ENCODE peak calls at places on chromosomes 2 and 18, in five cellular contexts. H is cardiac fibroblast, F is fibroblast of the aortic adventitia, K is nephron progenitor cell, P is astrocyte of the spinal cord. Y is an unnamed sample.

GRCh38 chr2:109238580-109238979 is 109.6 kb downstream of the SH3RF3 start:
- DNase-seq in K (no peak), H (peak), F (peak), P (peak), Y (peak)

GRCh38 chr18:59959079-59959478 is 59.3 kb downstream of the PMAIP1 start:
- DNase-seq in H (no peak), P (no peak), K (no peak), F (no peak), Y (peak)

GRCh38 chr2:207504513-207505171 is 25.1 kb upstream of the CREB1 start:
- DNase-seq in F (peak), K (peak), P (peak), H (peak), Y (no peak)

GRCh38 chr2:227248876-227249275 is 76.2 kb upstream of the MFF start:
- DNase-seq in K (no peak), F (no peak), H (no peak), P (no peak), Y (no peak)

GRCh38 chr2:205187731-205188130 is 494.6 kb upstream of the NRP2 start:
- DNase-seq in K (no peak), F (peak), P (peak), H (peak), Y (no peak)

GRCh38 chr2:200419325-200419724 is 90.5 kb downstream of the KCTD18 start:
- DNase-seq in P (no peak), H (no peak), K (no peak), F (no peak), Y (no peak)

GRCh38 chr2:138827426-138828054 is 47.4 kb upstream of the NXPH2 start:
- DNase-seq in H (peak), K (peak), P (peak), F (peak), Y (peak)

GRCh38 chr2:45578056-45578843 is 32.8 kb downstream of the SRBD1 start:
- DNase-seq in F (peak), K (peak), P (peak), H (peak), Y (peak)

GRCh38 chr2:26580151-26580550 is 61.0 kb downstream of the CIB4 start:
- DNase-seq in K (no peak), H (no peak), F (no peak), P (no peak), Y (no peak)

GRCh38 chr2:226215902-226216503 is 583.6 kb downstream of the IRS1 start:
- DNase-seq in K (peak), H (peak), P (peak), F (peak), Y (peak)

GRCh38 chr2:23619941-23620340 is 235.0 kb downstream of the KLHL29 start:
- DNase-seq in F (no peak), H (no peak), K (no peak), P (no peak), Y (no peak)

GRCh38 chr2:235543126-235543750 is 49.4 kb downstream of the AGAP1 start:
- DNase-seq in F (no peak), P (no peak), K (no peak), H (no peak), Y (peak)

GRCh38 chr18:79191418-79191817 is 122.2 kb downstream of the ATP9B start:
- DNase-seq in F (no peak), H (no peak), K (no peak), P (no peak), Y (no peak)

GRCh38 chr2:187319441-187320108 is 128.5 kb downstream of the CALCRL start:
- DNase-seq in K (no peak), F (peak), H (peak), P (peak), Y (peak)

DNA sequence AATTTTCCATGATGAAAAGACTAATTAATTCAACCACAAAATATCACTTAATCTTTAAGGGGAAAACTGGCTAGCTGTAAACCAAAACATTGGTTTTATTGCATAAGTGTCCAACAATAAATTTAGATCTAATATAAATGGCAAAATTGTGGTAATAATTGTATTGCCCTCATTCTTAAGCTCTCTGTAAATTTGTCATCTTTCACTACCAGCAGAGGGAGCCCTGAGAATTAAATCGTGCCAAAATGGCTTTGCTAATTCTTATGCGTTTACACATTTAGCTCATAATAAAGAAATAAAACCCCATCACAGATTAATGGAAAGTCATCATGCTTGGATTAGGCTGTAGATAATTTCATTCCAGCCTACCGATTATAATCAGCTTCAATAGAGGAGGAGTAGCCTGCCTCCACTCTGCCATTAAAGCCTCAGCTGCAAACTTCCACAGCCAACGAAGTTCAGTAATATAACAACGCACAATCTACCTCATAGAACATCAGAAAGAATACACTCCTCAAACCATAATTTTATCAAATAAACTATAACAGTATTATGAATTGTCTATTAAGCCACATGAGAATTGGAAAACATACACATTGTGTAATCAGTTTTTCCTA is 70.0 kb upstream of the ATP5MC3 start:
- DNase-seq in H (peak), F (peak), P (peak), K (peak), Y (peak)
- TF ChIP-seq CTCF in H (peak), F (peak), P (peak), K (peak), Y (peak)

GRCh38 chr2:29295843-29296242 is 180.6 kb downstream of the CLIP4 start:
- DNase-seq in K (peak), H (no peak), F (peak), P (no peak), Y (peak)
- TF ChIP-seq CTCF in K (no peak), H (peak), F (peak), P (peak), Y (peak)

DNA sequence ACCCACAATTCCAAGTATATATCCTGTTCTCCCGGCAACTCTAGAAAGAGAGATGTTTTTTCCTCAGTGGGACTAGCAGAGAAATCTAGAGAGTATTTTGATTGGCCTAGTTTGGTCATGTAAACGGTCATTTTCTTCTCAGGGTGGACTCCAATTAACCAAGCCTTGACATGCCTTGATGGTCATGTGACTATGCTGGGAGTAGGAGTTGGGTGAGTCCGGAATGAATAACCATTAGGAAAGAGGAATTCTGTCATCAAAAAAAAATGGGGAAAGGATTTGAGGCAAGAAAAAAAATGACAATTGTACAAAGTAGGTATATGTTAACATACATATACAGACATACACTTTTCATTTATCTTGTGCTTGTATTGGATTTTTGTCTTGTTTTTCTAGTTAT is 248.2 kb upstream of the CDH20 start:
- DNase-seq in K (no peak), P (no peak), H (no peak), F (no peak), Y (no peak)
- TF ChIP-seq CTCF in K (no peak), P (no peak), H (no peak), F (no peak), Y (no peak)

DNA sequence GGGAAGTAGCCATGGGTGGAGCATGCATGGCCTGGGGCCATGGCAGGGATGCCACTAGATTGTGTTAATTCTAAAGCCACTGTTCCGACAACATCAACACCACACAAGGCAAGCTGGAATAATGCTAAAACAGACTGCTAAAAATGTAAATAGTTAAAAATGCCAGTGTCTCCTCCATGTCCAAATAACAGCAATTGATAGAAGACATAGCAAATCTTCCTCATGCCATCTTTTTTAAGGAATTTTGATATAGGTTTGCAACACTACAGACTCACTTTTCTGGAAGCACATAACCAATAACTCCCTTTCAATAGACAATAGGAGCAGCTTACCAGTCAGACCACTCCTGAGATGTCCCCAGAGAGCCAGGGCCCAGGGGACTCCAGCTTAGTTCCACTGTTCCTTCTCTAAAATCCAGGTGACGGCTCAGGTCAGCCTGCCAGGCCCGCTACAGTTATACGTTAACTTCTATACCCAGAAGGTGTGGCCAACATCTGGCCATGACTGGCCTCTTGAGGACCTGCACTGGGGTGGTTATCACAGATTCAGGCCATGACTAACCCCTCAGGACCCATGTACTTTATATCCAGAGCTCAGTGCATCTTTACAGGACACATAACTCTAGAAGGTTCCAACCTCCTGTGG is 20.3 kb downstream of the TUBB6 start:
- DNase-seq in K (no peak), F (no peak), P (no peak), H (no peak), Y (no peak)
- TF ChIP-seq CTCF in K (peak), F (no peak), P (no peak), H (no peak), Y (no peak)

GRCh38 chr2:194559523-194559922 is 1097.5 kb upstream of the SLC39A10 start:
- DNase-seq in F (no peak), P (no peak), K (no peak), H (no peak), Y (no peak)

GRCh38 chr2:194564422-194564821 is 1092.6 kb upstream of the SLC39A10 start:
- DNase-seq in H (no peak), K (no peak), F (no peak), P (peak), Y (no peak)

GRCh38 chr2:194557993-194558392 is 1099.0 kb upstream of the SLC39A10 start:
- DNase-seq in H (no peak), K (no peak), P (no peak), F (no peak), Y (no peak)

GRCh38 chr2:194559964-194560363 is 1097.1 kb upstream of the SLC39A10 start:
- DNase-seq in P (no peak), F (no peak), K (no peak), H (no peak), Y (no peak)

GRCh38 chr2:194562329-194562728 is 1094.7 kb upstream of the SLC39A10 start:
- DNase-seq in H (no peak), K (no peak), P (no peak), F (no peak), Y (no peak)
- TF ChIP-seq CTCF in H (no peak), K (no peak), P (no peak), F (no peak), Y (no peak)

DNA sequence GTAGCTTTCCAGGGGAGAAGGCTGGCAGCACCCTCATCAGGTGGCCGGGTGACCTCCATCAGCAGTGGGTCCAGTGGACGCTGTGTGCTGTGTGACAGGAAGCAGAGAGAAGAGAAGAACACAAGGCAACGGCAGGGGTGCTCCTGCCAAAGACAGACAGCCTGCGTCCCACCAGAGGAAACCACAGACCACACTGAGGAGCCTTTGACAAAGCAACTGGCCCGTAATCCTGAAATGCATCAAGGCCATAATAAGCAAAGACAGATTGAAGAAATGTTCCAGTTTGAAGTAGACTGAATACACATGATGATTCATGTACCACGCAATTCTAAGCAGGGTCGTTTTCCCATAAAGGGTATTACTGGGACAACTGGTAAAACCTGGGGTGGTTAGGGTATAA is 172.4 kb downstream of the FBXO15 start:
- DNase-seq in K (no peak), H (peak), F (no peak), P (peak), Y (no peak)
- TF ChIP-seq CTCF in K (no peak), H (no peak), F (no peak), P (peak), Y (no peak)

DNA sequence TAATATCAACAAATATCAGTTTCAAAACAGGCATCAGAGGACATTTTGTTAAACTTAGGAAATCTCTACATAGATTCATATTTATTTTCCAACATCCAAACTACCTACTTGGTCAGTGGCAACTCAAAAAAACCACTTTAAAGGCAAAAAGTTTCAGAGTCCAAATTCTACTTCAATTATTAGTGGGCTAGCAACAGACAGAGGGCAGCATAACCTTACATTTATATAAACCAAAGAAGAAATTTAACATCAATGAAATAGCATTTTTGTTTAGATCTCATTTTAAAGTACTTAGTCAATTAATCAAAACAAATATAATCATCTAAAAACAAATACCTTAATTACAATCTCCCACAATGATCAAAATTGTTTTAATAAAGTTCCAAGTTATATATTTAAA is 33.3 kb downstream of the RTTN start:
- DNase-seq in K (no peak), F (peak), H (peak), P (peak), Y (peak)
- TF ChIP-seq CTCF in K (no peak), F (peak), H (peak), P (peak), Y (peak)

DNA sequence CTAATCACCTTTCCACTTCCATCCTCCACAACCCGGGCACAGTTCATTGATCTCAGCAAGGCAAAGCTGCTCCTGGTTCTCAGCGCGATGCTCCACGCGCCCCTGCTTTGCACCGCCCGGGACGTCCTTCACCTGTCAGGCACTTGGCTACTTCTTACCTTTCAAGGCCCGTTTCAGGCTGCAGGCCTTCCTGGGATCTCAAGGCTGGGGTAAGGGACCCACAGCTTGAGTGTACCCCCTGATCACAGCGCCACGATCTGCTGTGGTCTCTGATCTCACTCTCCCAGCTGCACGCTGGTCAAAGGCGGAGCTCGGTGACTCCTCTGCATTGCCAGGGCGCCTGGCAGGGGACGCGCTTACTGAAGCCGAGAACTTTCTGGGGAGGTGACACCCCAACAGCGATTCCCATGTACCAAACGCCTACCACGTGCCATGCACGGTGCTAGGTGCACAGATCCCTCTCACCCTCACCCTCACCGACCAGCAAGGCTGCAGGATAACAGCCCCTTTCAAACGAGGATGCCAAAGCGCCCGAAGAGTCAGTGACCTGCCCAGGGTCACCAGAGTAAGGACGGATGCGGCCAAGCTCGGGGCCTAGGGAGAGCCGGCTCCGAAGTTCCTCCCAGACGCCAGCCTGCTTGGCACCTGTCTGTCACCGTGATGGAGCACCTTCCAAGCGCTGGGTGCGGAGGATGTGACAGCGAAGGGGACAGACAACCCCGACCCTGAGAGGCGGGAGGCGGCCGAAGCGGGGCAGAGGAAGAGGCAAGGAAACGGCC is 818 bp downstream of the ITGB1BP1 start:
- DNase-seq in K (peak), H (peak), P (peak), F (no peak), Y (peak)
- TF ChIP-seq CTCF in K (no peak), H (no peak), P (peak), F (no peak), Y (no peak)

GRCh38 chr2:211113294-211114175 is 557.1 kb downstream of the CPS1 start:
- DNase-seq in K (no peak), H (no peak), P (no peak), F (no peak), Y (no peak)

GRCh38 chr2:211114826-211115450 is 558.5 kb downstream of the CPS1 start:
- DNase-seq in P (peak), K (no peak), H (peak), F (peak), Y (no peak)

GRCh38 chr2:211117026-211117425 is 560.6 kb downstream of the CPS1 start:
- DNase-seq in P (no peak), K (no peak), F (no peak), H (no peak), Y (no peak)
- TF ChIP-seq CTCF in P (no peak), K (no peak), F (no peak), H (no peak), Y (no peak)

GRCh38 chr2:85143463-85144082 is 10.4 kb downstream of the TCF7L1 start:
- DNase-seq in K (no peak), F (no peak), H (no peak), P (no peak), Y (no peak)
- TF ChIP-seq CTCF in K (no peak), F (no peak), H (no peak), P (no peak), Y (no peak)

Y was measured in MCF 10A.